ENCODE peak calls at places on chromosomes 2 and 18, in six cellular contexts. U is uterus, V is fibroblast of pulmonary artery, M is astrocyte of the spinal cord, X is prostate gland, P is choroid plexus epithelial cell. G is an unnamed sample.

GRCh38 chr2:223235986-223236385 is 184.0 kb downstream of the KCNE4 start:
- DNase-seq in P (no peak), X (no peak), M (no peak), V (no peak), U (no peak), G (peak; percentile 78)

GRCh38 chr2:53753036-53753435 is 14.6 kb upstream of the CHAC2 start:
- DNase-seq in P (no peak), M (no peak), X (no peak), V (no peak), U (no peak), G (no peak)

GRCh38 chr2:12587228-12587627 is 129.5 kb upstream of the TRIB2 start:
- DNase-seq in U (no peak), M (no peak), P (no peak), X (no peak), V (no peak), G (no peak)

GRCh38 chr2:199442173-199442572 is 15.6 kb downstream of the SATB2 start:
- DNase-seq in U (no peak), M (no peak), V (no peak), X (no peak), P (no peak), G (no peak)

GRCh38 chr2:121376851-121377250 is 91.8 kb upstream of the TFCP2L1 start:
- DNase-seq in P (peak; percentile 26), X (no peak), M (no peak), U (no peak), V (peak; percentile 76), G (no peak)

GRCh38 chr2:1430491-1430890 is 17.2 kb downstream of the TPO start:
- DNase-seq in M (no peak), V (no peak), X (no peak), U (no peak), P (no peak), G (no peak)

GRCh38 chr2:224252601-224253000 is 149.3 kb downstream of the FAM124B start:
- DNase-seq in P (no peak), V (no peak), M (peak; percentile 29), X (no peak), U (no peak), G (no peak)

GRCh38 chr2:190763901-190764514 is 115.1 kb downstream of the NAB1 start:
- DNase-seq in U (no peak), P (peak; percentile 20), M (no peak), V (peak; percentile 33), X (no peak), G (peak; percentile 74)

GRCh38 chr2:72887032-72887835 is at the start of gene SPR:
- DNase-seq in V (peak; percentile 58), M (peak; percentile 41), P (peak; percentile 55), U (peak; percentile 62), X (peak; percentile 74), G (peak; percentile 47)

GRCh38 chr2:181891258-181891965 is at the start of gene ITPRID2:
- DNase-seq in P (peak; percentile 94), X (peak; percentile 86), M (peak; percentile 92), U (peak; percentile 76), V (peak; percentile 92), G (peak; percentile 71)

GRCh38 chr2:237591021-237591370 is 462 bp upstream of the RAB17 start:
- DNase-seq in P (no peak), M (no peak), X (peak; percentile 36), V (no peak), U (no peak), G (peak; percentile 28)

GRCh38 chr2:33412920-33413319 is 63.5 kb upstream of the RASGRP3 start:
- DNase-seq in V (peak; percentile 78), P (peak; percentile 85), U (no peak), X (no peak), M (peak; percentile 77), G (peak; percentile 36)

GRCh38 chr2:138335036-138335435 is 166.5 kb upstream of the SPOPL start:
- DNase-seq in M (no peak), P (no peak), U (no peak), V (peak; percentile 3), X (no peak), G (no peak)

GRCh38 chr18:41075212-41075611 is 879.8 kb upstream of the PIK3C3 start:
- DNase-seq in P (peak; percentile 64), X (no peak), V (peak; percentile 58), M (peak; percentile 90), U (no peak), G (peak; percentile 90)

GRCh38 chr2:188406414-188406813 is 114.7 kb downstream of the GULP1 start:
- DNase-seq in P (no peak), X (no peak), M (no peak), V (no peak), U (no peak), G (no peak)

GRCh38 chr2:143132360-143132759 is 3.1 kb downstream of the ARHGAP15 start:
- DNase-seq in P (no peak), V (no peak), U (no peak), X (no peak), M (no peak), G (no peak)

GRCh38 chr18:4986677-4987076 is 210.4 kb downstream of the AKAIN1 start:
- DNase-seq in U (no peak), M (no peak), P (no peak), X (no peak), V (no peak), G (no peak)

GRCh38 chr18:24112464-24112863 is 26.4 kb upstream of the CABYR start:
- DNase-seq in X (no peak), M (no peak), U (no peak), V (no peak), P (no peak), G (no peak)

GRCh38 chr2:239275037-239275685 is 125.7 kb downstream of the HDAC4 start:
- DNase-seq in X (peak; percentile 47), P (peak; percentile 99), M (peak; percentile 98), V (peak; percentile 96), U (peak; percentile 65), G (peak; percentile 82)

GRCh38 chr2:24993797-24994196 is 22.0 kb upstream of the DNAJC27 start:
- DNase-seq in M (no peak), P (no peak), V (no peak), X (no peak), U (no peak), G (no peak)

GRCh38 chr2:191691016-191691725 is 13.2 kb downstream of the NABP1 start:
- DNase-seq in V (peak; percentile 92), X (peak; percentile 58), U (peak; percentile 48), P (peak; percentile 95), M (peak; percentile 87), G (peak; percentile 86)

GRCh38 chr2:105397025-105397722 is 1.7 kb downstream of the FHL2 start:
- DNase-seq in V (peak; percentile 49), U (no peak), M (no peak), X (no peak), P (peak; percentile 61), G (no peak)

GRCh38 chr2:118850171-118850900 is 2.9 kb upstream of the EN1 start:
- DNase-seq in P (no peak), V (no peak), M (no peak), U (no peak), X (no peak), G (no peak)

GRCh38 chr18:2970762-2971659 is 41.9 kb downstream of the LPIN2 start:
- DNase-seq in V (no peak), M (no peak), U (no peak), P (peak; percentile 50), X (no peak), G (no peak)

GRCh38 chr18:2969695-2970094 is 43.2 kb downstream of the LPIN2 start:
- DNase-seq in U (no peak), V (no peak), M (no peak), X (no peak), P (no peak), G (no peak)

GRCh38 chr18:2970344-2970743 is 42.6 kb downstream of the LPIN2 start:
- DNase-seq in V (no peak), M (no peak), X (no peak), U (no peak), P (no peak), G (no peak)

GRCh38 chr18:2974731-2975130 is 38.2 kb downstream of the LPIN2 start:
- DNase-seq in P (no peak), M (no peak), V (no peak), X (no peak), U (no peak), G (peak; percentile 8)

DNA sequence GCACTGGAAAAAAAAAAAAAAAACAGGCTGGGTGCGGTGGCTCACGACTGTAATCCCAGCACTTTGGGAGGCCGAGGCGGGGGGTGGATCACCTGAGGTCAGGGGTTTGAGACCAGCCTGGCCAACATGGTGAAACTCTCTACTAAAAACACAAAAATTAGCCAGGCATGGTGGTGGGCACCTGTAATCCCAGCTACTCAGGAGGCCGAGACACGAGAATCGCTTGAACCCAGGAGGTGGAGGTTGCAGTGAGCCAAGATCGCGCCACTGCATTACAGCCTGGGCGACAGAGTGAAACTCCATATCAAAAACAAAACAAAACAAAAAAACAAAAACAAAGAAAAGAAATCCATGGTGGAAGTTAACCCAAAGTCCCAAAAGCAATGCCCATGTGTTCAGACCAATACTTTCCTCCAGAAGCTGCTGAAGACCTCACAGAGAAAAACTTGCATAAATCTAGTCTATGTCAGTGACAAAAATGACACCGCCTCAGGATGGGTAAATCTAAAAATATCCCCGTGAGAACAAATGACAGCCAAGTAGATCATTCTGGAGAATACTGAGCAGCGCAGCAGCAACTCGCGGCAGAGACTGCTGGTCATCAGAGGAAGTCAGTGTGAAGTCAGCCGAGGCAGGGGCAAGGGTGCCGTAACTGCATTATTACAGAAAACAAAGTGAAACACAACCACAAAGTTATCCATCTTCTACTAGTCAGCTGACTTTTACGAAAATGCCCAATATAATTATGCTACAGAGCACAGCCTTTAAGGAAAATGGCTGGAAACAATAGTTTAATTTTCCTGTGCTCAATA is 41.0 kb downstream of the LPIN2 start:
- DNase-seq in X (no peak), P (peak; percentile 60), V (no peak), M (peak; percentile 43), U (peak; percentile 42), G (no peak)
- H3K4me3 ChIP-seq in X (no peak overlapping the region), P (no peak overlapping the region), V (no peak overlapping the region), M (no peak overlapping the region), U (no peak overlapping the region), G (no peak overlapping the region)

DNA sequence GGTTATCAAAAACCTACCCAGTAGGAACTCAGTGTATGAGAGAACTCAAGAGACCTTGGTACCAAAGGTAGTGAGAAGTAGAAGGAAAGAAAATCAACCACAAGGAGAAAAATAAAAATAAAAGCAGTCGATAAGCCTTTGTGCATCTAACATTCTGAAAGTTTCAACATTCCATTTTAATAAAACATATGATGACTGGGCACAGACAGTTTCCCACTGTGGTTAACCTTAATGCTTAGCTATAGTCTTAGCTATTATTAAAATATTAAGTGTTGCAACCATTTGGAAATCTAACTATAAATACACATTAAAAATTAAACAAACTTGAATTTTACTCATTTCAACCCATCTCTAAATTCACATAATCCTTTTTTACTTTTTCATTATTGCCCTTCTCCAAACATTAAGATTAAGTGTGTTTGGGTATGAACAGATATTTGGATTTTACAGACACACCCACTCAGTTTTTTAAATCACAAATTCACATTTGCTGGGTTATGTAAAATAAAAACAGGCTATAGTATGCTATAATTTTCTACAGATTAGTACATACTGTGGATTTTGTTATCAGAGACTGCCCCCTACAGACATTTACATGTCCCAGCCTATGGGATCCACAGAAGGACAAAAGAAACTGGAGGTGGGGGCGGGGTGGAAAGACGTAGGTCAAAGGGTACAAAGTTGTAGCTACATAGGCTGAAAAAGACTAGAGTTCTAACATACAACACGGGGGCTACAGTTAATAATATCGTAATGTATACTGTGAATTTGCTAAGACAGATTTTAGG is 32.8 kb downstream of the SRBD1 start:
- DNase-seq in U (no peak), P (peak; percentile 76), V (peak; percentile 62), M (peak; percentile 46), X (no peak), G (peak; percentile 42)
- TF ChIP-seq CTCF in U (no peak), P (peak; percentile 65), V (peak; percentile 50), M (peak; percentile 49), X (no peak), G (no peak)

GRCh38 chr2:120177973-120178372 is 45.2 kb downstream of the TMEM185B start:
- DNase-seq in U (no peak), M (no peak), X (no peak), V (no peak), P (no peak), G (peak; percentile 12)
- H3K4me3 ChIP-seq in U (no peak overlapping the region), M (no peak overlapping the region), X (no peak overlapping the region), V (no peak overlapping the region), P (no peak overlapping the region), G (peak overlapping the region; percentile 51)

GRCh38 chr18:9661564-9661963 is 46.5 kb upstream of the RAB31 start:
- DNase-seq in P (peak; percentile 69), X (no peak), M (no peak), V (no peak), U (no peak), G (peak; percentile 41)
- TF ChIP-seq CTCF in P (peak; percentile 68), X (no peak), M (peak; percentile 43), V (peak; percentile 24), U (no peak), G (peak; percentile 42)